ENCODE peak calls at places on chromosomes 6 and 20, in seven cellular contexts. One of them, this sample, is unnamed.

GRCh38 chr20:50379049-50379990 is 130.9 kb upstream of the PTPN1 start:
- DNase-seq in GM12865: no peak
- DNase-seq in fibroblast of pulmonary artery: peak
- DNase-seq in HFF-Myc: peak
- DNase-seq in tibial nerve: peak
- DNase-seq in endothelial cell: no peak
- DNase-seq in kidney epithelial cell: no peak
- DNase-seq in this sample: peak

GRCh38 chr6:84448331-84448730 is 220.9 kb upstream of the CEP162 start:
- DNase-seq in endothelial cell: no peak
- DNase-seq in HFF-Myc: no peak
- DNase-seq in kidney epithelial cell: no peak
- DNase-seq in tibial nerve: no peak
- DNase-seq in fibroblast of pulmonary artery: peak
- DNase-seq in GM12865: no peak
- DNase-seq in this sample: no peak

GRCh38 chr6:1077822-1078221 is 234.1 kb upstream of the FOXQ1 start:
- DNase-seq in kidney epithelial cell: no peak
- DNase-seq in endothelial cell: no peak
- DNase-seq in HFF-Myc: no peak
- DNase-seq in tibial nerve: no peak
- DNase-seq in fibroblast of pulmonary artery: no peak
- DNase-seq in GM12865: no peak
- DNase-seq in this sample: no peak

GRCh38 chr6:160667854-160668481 is 3.9 kb upstream of the LPA start:
- DNase-seq in GM12865: peak
- DNase-seq in tibial nerve: no peak
- DNase-seq in fibroblast of pulmonary artery: no peak
- DNase-seq in kidney epithelial cell: no peak
- DNase-seq in endothelial cell: peak
- DNase-seq in HFF-Myc: no peak
- DNase-seq in this sample: no peak

GRCh38 chr6:117674503-117674902 is 766 bp upstream of the NUS1 start:
- DNase-seq in GM12865: no peak
- DNase-seq in endothelial cell: no peak
- DNase-seq in fibroblast of pulmonary artery: no peak
- DNase-seq in HFF-Myc: no peak
- DNase-seq in kidney epithelial cell: no peak
- DNase-seq in tibial nerve: no peak
- DNase-seq in this sample: no peak

GRCh38 chr6:22247916-22248482 is 48.8 kb downstream of the PRL start:
- DNase-seq in fibroblast of pulmonary artery: peak
- DNase-seq in tibial nerve: no peak
- DNase-seq in GM12865: no peak
- DNase-seq in endothelial cell: no peak
- DNase-seq in HFF-Myc: no peak
- DNase-seq in kidney epithelial cell: no peak
- DNase-seq in this sample: no peak

GRCh38 chr6:31400467-31401289 is 2.7 kb upstream of the MICA start:
- DNase-seq in HFF-Myc: no peak
- DNase-seq in kidney epithelial cell: no peak
- DNase-seq in fibroblast of pulmonary artery: peak
- DNase-seq in tibial nerve: peak
- DNase-seq in GM12865: peak
- DNase-seq in endothelial cell: peak
- DNase-seq in this sample: no peak

GRCh38 chr6:33692760-33693158 is 18.7 kb downstream of the UQCC2 start:
- DNase-seq in kidney epithelial cell: no peak
- DNase-seq in endothelial cell: no peak
- DNase-seq in HFF-Myc: no peak
- DNase-seq in tibial nerve: no peak
- DNase-seq in fibroblast of pulmonary artery: no peak
- DNase-seq in GM12865: peak
- DNase-seq in this sample: no peak

GRCh38 chr6:35050291-35050987 is 90.7 kb downstream of the TCP11 start:
- DNase-seq in kidney epithelial cell: no peak
- DNase-seq in GM12865: no peak
- DNase-seq in fibroblast of pulmonary artery: no peak
- DNase-seq in tibial nerve: no peak
- DNase-seq in endothelial cell: no peak
- DNase-seq in HFF-Myc: no peak
- DNase-seq in this sample: no peak

GRCh38 chr20:25236450-25237304 is 11.2 kb upstream of the PYGB start:
- DNase-seq in kidney epithelial cell: no peak
- DNase-seq in HFF-Myc: no peak
- DNase-seq in fibroblast of pulmonary artery: no peak
- DNase-seq in GM12865: no peak
- DNase-seq in endothelial cell: no peak
- DNase-seq in tibial nerve: no peak
- DNase-seq in this sample: no peak

GRCh38 chr6:2360716-2361115 is 115.3 kb upstream of the GMDS start:
- DNase-seq in tibial nerve: no peak
- DNase-seq in fibroblast of pulmonary artery: no peak
- DNase-seq in kidney epithelial cell: no peak
- DNase-seq in endothelial cell: no peak
- DNase-seq in HFF-Myc: no peak
- DNase-seq in GM12865: no peak
- DNase-seq in this sample: no peak

GRCh38 chr20:62205618-62206387 is 14.3 kb downstream of the HRH3 start:
- DNase-seq in fibroblast of pulmonary artery: no peak
- DNase-seq in HFF-Myc: no peak
- DNase-seq in endothelial cell: no peak
- DNase-seq in GM12865: no peak
- DNase-seq in tibial nerve: no peak
- DNase-seq in kidney epithelial cell: no peak
- DNase-seq in this sample: no peak

GRCh38 chr6:129263117-129263516 is 380.2 kb downstream of the LAMA2 start:
- DNase-seq in tibial nerve: no peak
- DNase-seq in fibroblast of pulmonary artery: no peak
- DNase-seq in kidney epithelial cell: no peak
- DNase-seq in HFF-Myc: no peak
- DNase-seq in GM12865: no peak
- DNase-seq in endothelial cell: no peak
- DNase-seq in this sample: no peak

GRCh38 chr6:166257911-166258318 is 50.3 kb downstream of the PRR18 start:
- DNase-seq in fibroblast of pulmonary artery: no peak
- DNase-seq in tibial nerve: no peak
- DNase-seq in endothelial cell: no peak
- DNase-seq in kidney epithelial cell: no peak
- DNase-seq in HFF-Myc: no peak
- DNase-seq in GM12865: peak
- DNase-seq in this sample: no peak

GRCh38 chr6:64520050-64520449 is 884.4 kb downstream of the PHF3 start:
- DNase-seq in GM12865: peak
- DNase-seq in tibial nerve: no peak
- DNase-seq in fibroblast of pulmonary artery: peak
- DNase-seq in kidney epithelial cell: peak
- DNase-seq in endothelial cell: no peak
- DNase-seq in HFF-Myc: peak
- DNase-seq in this sample: peak

GRCh38 chr6:157110620-157111019 is 212.7 kb downstream of the TMEM242 start:
- DNase-seq in HFF-Myc: no peak
- DNase-seq in fibroblast of pulmonary artery: no peak
- DNase-seq in tibial nerve: no peak
- DNase-seq in GM12865: no peak
- DNase-seq in kidney epithelial cell: no peak
- DNase-seq in endothelial cell: no peak
- DNase-seq in this sample: peak

GRCh38 chr6:33975631-33976424 is 170.1 kb downstream of the GRM4 start:
- DNase-seq in fibroblast of pulmonary artery: no peak
- DNase-seq in endothelial cell: peak
- DNase-seq in GM12865: no peak
- DNase-seq in tibial nerve: no peak
- DNase-seq in kidney epithelial cell: no peak
- DNase-seq in HFF-Myc: no peak
- DNase-seq in this sample: no peak

GRCh38 chr6:78611886-78612480 is 255.4 kb upstream of the IRAK1BP1 start:
- DNase-seq in HFF-Myc: no peak
- DNase-seq in endothelial cell: no peak
- DNase-seq in kidney epithelial cell: no peak
- DNase-seq in tibial nerve: no peak
- DNase-seq in GM12865: peak
- DNase-seq in fibroblast of pulmonary artery: peak
- DNase-seq in this sample: no peak

GRCh38 chr6:1853761-1854160 is 244.0 kb downstream of the FOXC1 start:
- DNase-seq in tibial nerve: no peak
- DNase-seq in fibroblast of pulmonary artery: no peak
- DNase-seq in HFF-Myc: no peak
- DNase-seq in GM12865: no peak
- DNase-seq in kidney epithelial cell: no peak
- DNase-seq in endothelial cell: no peak
- DNase-seq in this sample: no peak

DNA sequence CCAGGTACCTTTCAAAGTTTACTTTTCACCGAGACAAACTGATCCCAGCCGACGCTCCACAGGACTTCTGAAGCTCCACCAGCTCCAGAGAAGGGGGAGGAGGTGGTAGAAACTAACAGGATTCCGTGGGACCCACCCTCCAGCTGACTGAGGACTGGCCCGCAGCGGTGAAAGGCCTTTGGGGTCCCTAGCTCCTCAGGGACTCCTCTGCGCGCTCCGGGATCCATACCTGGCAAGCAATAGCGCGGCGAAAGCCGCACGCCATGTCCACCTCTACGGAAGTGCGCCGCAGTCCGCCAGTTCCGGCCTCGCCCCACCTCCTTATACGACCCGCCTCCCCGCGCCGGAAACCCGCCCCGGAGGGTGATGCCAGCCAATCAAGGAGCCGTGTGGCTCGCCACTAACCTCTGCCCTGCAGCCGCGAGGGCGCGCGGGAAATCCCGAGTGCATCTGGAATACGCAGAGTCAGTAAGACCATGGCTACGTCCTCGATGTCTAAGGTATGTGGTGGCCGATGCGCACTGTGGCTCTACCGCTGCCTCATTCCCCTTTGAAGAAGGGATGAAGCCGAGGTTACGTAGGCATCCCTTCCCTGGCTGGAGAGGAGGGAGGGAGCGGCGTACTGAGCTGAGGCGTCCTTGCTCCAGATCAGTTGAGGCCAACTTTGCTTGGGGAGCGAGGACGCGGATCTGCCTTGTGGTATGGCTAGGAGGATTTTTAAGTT is at the start of the genes ORC3 and RARS2:
- DNase-seq in fibroblast of pulmonary artery: peak
- DNase-seq in kidney epithelial cell: peak
- DNase-seq in tibial nerve: peak
- DNase-seq in GM12865: peak
- DNase-seq in HFF-Myc: peak
- DNase-seq in endothelial cell: peak
- DNase-seq in this sample: peak
- TF ChIP-seq CTCF in fibroblast of pulmonary artery: no peak
- TF ChIP-seq CTCF in kidney epithelial cell: no peak
- TF ChIP-seq CTCF in tibial nerve: no peak
- TF ChIP-seq CTCF in GM12865: no peak
- TF ChIP-seq CTCF in HFF-Myc: no peak
- TF ChIP-seq CTCF in endothelial cell: no peak
- TF ChIP-seq CTCF in this sample: no peak

GRCh38 chr6:8195040-8195713 is 92.8 kb upstream of the EEF1E1 start:
- DNase-seq in kidney epithelial cell: no peak
- DNase-seq in endothelial cell: peak
- DNase-seq in fibroblast of pulmonary artery: no peak
- DNase-seq in GM12865: no peak
- DNase-seq in tibial nerve: no peak
- DNase-seq in HFF-Myc: no peak
- DNase-seq in this sample: no peak

GRCh38 chr6:8195714-8196104 is 93.4 kb upstream of the EEF1E1 start:
- DNase-seq in endothelial cell: no peak
- DNase-seq in tibial nerve: no peak
- DNase-seq in HFF-Myc: no peak
- DNase-seq in fibroblast of pulmonary artery: no peak
- DNase-seq in GM12865: no peak
- DNase-seq in kidney epithelial cell: no peak
- DNase-seq in this sample: no peak

GRCh38 chr6:8192597-8192996 is 90.2 kb upstream of the EEF1E1 start:
- DNase-seq in fibroblast of pulmonary artery: no peak
- DNase-seq in tibial nerve: no peak
- DNase-seq in kidney epithelial cell: no peak
- DNase-seq in GM12865: no peak
- DNase-seq in endothelial cell: no peak
- DNase-seq in HFF-Myc: no peak
- DNase-seq in this sample: no peak

GRCh38 chr6:8193541-8193940 is 91.2 kb upstream of the EEF1E1 start:
- DNase-seq in fibroblast of pulmonary artery: no peak
- DNase-seq in tibial nerve: no peak
- DNase-seq in HFF-Myc: no peak
- DNase-seq in endothelial cell: no peak
- DNase-seq in GM12865: no peak
- DNase-seq in kidney epithelial cell: peak
- DNase-seq in this sample: no peak

GRCh38 chr6:8194499-8194898 is 92.2 kb upstream of the EEF1E1 start:
- DNase-seq in endothelial cell: no peak
- DNase-seq in tibial nerve: no peak
- DNase-seq in fibroblast of pulmonary artery: peak
- DNase-seq in HFF-Myc: no peak
- DNase-seq in kidney epithelial cell: peak
- DNase-seq in GM12865: no peak
- DNase-seq in this sample: no peak
- TF ChIP-seq CTCF in endothelial cell: no peak
- TF ChIP-seq CTCF in tibial nerve: no peak
- TF ChIP-seq CTCF in fibroblast of pulmonary artery: no peak
- TF ChIP-seq CTCF in HFF-Myc: no peak
- TF ChIP-seq CTCF in kidney epithelial cell: no peak
- TF ChIP-seq CTCF in GM12865: no peak
- TF ChIP-seq CTCF in this sample: no peak

DNA sequence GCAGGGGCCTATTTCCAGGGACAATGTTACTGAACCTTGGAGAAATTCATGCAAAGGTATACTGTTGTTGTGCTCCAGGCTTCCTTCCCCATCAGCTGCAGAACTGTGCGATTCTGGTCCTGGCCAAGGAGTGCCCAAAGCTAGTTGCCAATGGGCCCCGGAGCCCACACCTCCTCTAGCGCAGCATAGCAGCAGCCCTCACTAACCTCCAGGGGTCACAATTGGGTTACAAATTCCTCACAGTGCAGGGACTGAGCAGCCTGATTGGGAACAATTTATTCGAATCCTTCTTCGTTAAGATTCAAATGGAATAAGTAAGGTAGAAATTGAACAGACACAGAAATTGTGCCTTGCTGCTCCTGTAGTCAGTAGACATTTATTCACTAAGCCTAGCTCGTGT is 284.9 kb downstream of the PRKN start:
- DNase-seq in fibroblast of pulmonary artery: no peak
- DNase-seq in tibial nerve: no peak
- DNase-seq in endothelial cell: peak
- DNase-seq in kidney epithelial cell: no peak
- DNase-seq in HFF-Myc: no peak
- DNase-seq in GM12865: peak
- DNase-seq in this sample: no peak
- TF ChIP-seq CTCF in fibroblast of pulmonary artery: no peak
- TF ChIP-seq CTCF in tibial nerve: peak
- TF ChIP-seq CTCF in endothelial cell: peak
- TF ChIP-seq CTCF in kidney epithelial cell: peak
- TF ChIP-seq CTCF in HFF-Myc: no peak
- TF ChIP-seq CTCF in GM12865: peak
- TF ChIP-seq CTCF in this sample: no peak

DNA sequence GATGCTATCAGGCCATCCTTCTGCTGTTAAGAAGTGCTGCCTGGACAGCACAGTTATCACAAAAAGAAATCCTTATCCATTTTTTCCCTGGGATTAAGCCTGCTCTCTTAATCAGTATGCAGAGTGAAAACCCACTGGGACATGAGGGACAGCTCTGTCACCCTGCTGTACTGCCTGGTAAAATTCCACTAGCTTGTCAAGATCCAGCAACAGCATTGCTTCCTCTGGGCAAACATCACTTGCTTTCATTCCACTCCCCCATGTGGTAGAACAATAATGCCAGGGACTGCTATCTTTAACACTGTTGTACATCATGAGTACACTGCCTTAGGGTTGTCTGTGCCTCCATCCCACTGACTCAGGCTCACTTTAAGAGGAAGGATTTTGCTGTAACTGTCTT is 331.3 kb downstream of the KIF16B start:
- DNase-seq in endothelial cell: no peak
- DNase-seq in fibroblast of pulmonary artery: no peak
- DNase-seq in tibial nerve: no peak
- DNase-seq in GM12865: peak
- DNase-seq in kidney epithelial cell: no peak
- DNase-seq in HFF-Myc: no peak
- DNase-seq in this sample: no peak
- TF ChIP-seq CTCF in endothelial cell: no peak
- TF ChIP-seq CTCF in fibroblast of pulmonary artery: no peak
- TF ChIP-seq CTCF in tibial nerve: no peak
- TF ChIP-seq CTCF in GM12865: peak
- TF ChIP-seq CTCF in kidney epithelial cell: no peak
- TF ChIP-seq CTCF in HFF-Myc: no peak
- TF ChIP-seq CTCF in this sample: no peak

This sample was measured in AG04449.